ENCODE peak calls at places on chromosomes 4 and X, in ten cellular contexts. N is tibial nerve, H is A549, B is SK-N-SH, S is suprapubic skin, W is H1, A is transverse colon, D is stomach, G is esophagus muscularis mucosa, L is upper lobe of left lung. O is an unnamed sample.

GRCh38 chr4:84955168-84955567 is 11.3 kb downstream of the WDFY3 start:
- DNase-seq in L (no peak), S (no peak), W (no peak), N (no peak), H (no peak), D (no peak), B (no peak), A (no peak), G (no peak), O (no peak)

GRCh38 chrX:139202742-139203410 is 327.7 kb upstream of the F9 start:
- DNase-seq in G (no peak), D (no peak), N (no peak), S (no peak), W (peak), H (no peak), B (no peak), L (no peak), A (no peak), O (no peak)

GRCh38 chr4:137677851-137678250 is 145.6 kb upstream of the PCDH18 start:
- DNase-seq in L (no peak), N (no peak), S (no peak), D (no peak), B (no peak), H (no peak), G (no peak), W (no peak), A (no peak), O (no peak)

GRCh38 chr4:123381996-123382395 is 14.6 kb upstream of the SPRY1 start:
- DNase-seq in W (no peak), G (no peak), L (no peak), N (no peak), H (no peak), B (no peak), S (no peak), A (no peak), D (no peak), O (no peak)

GRCh38 chrX:43882294-43882681 is at the start of gene MAOB:
- DNase-seq in L (no peak), W (peak), A (peak), N (no peak), G (no peak), S (peak), D (peak), H (no peak), B (peak), O (peak)

GRCh38 chr4:128601992-128602695 is 207.4 kb upstream of the JADE1 start:
- DNase-seq in L (no peak), W (peak), D (no peak), G (no peak), N (no peak), H (no peak), A (no peak), S (no peak), B (no peak), O (peak)

GRCh38 chrX:1853916-1854315 is 239.1 kb downstream of the ASMT start:
- DNase-seq in W (no peak), N (no peak), D (no peak), B (no peak), A (no peak), G (no peak), L (no peak), H (no peak), S (no peak), O (no peak)

GRCh38 chr4:70183168-70183939 is 12.2 kb upstream of the ODAM start:
- DNase-seq in N (no peak), S (no peak), D (peak), G (no peak), L (peak), W (peak), B (peak), H (peak), A (peak), O (no peak)

GRCh38 chrX:102711872-102712215 is 404 bp upstream of the GPRASP2 start:
- DNase-seq in N (no peak), S (no peak), H (no peak), G (no peak), B (no peak), L (no peak), A (no peak), W (no peak), D (no peak), O (peak)

GRCh38 chrX:39957816-39958561 is 139.8 kb downstream of the BCOR start:
- DNase-seq in H (no peak), D (no peak), N (no peak), S (no peak), G (no peak), A (no peak), W (no peak), L (no peak), B (no peak), O (no peak)

GRCh38 chr4:182604161-182604591 is 313.0 kb downstream of the DCTD start:
- DNase-seq in A (no peak), W (no peak), B (no peak), D (no peak), N (no peak), L (no peak), S (no peak), H (no peak), G (no peak), O (no peak)

GRCh38 chr4:123127218-123127617 is 204.8 kb upstream of the NUDT6 start:
- DNase-seq in B (no peak), D (no peak), L (no peak), S (no peak), A (no peak), H (no peak), N (no peak), G (no peak), W (no peak), O (no peak)

GRCh38 chr4:6578221-6578620 is 3.2 kb downstream of the MAN2B2 start:
- DNase-seq in H (no peak), W (no peak), N (no peak), G (no peak), L (no peak), S (no peak), D (no peak), A (no peak), B (no peak), O (no peak)

GRCh38 chrX:65688403-65688881 is 21.0 kb downstream of the MSN start:
- DNase-seq in B (no peak), N (no peak), L (peak), H (no peak), W (no peak), A (peak), S (no peak), D (no peak), G (no peak), O (no peak)

GRCh38 chr4:16026155-16026761 is 57.6 kb downstream of the PROM1 start:
- DNase-seq in S (no peak), A (no peak), L (no peak), W (no peak), B (peak), H (peak), N (peak), D (no peak), G (no peak), O (no peak)
- TF ChIP-seq EP300 in S (no peak), A (no peak), L (no peak), W (no peak), B (no peak), H (no peak), N (no peak), D (no peak), G (no peak), O (no peak)

GRCh38 chrX:150184487-150184886 is 178.6 kb upstream of the MAMLD1 start:
- DNase-seq in G (peak), S (no peak), D (no peak), A (no peak), W (no peak), B (no peak), L (no peak), N (no peak), H (no peak), O (no peak)

GRCh38 chrX:150185766-150186165 is 177.4 kb upstream of the MAMLD1 start:
- DNase-seq in G (peak), S (no peak), W (no peak), B (no peak), N (no peak), A (no peak), H (no peak), D (no peak), L (no peak), O (no peak)

DNA sequence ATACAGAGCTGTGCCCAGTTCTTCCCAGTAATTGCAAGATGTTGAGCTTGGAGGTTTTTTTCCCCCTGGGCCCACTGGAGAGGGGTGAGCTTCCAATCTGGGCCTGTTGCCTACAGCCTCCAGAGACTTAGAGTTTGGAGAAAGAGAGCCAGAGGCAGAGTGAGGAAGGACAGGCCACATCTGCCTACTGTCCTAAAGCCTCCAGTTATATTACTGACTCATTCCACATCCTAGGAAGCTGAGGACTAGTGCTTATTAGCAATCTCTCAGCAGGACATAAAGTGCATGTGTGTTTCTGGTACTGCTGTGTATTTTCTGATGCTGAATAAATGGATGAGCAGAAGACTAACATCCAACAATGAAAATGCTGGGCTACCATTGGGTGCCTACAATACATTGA is 180.9 kb upstream of the MAMLD1 start:
- DNase-seq in D (no peak), H (no peak), L (no peak), A (no peak), G (peak), N (no peak), B (no peak), W (no peak), S (no peak), O (no peak)
- TF ChIP-seq EP300 in D (no peak), H (no peak), L (no peak), A (no peak), G (no peak), N (no peak), B (no peak), W (no peak), S (no peak), O (no peak)

DNA sequence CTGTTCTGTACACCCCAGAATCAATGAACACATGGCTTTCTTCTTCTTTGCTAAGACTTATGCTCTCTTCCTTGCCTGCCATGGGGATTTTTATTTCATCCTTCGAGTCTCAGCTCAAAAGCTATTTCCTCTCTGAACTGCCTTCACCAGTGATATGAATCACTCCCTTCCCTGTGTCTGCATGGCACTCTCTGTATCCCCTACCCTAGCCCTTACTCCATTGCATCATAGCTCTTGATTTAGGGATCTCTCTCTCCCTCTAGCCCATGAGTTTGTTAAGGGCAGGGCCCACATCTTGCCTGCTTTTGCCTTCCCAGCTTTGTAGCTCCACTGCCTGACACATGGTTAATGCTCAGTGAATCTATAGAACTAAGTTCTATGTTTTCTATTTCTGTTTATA is 34.9 kb downstream of the DOCK11 start:
- DNase-seq in W (no peak), G (no peak), A (no peak), D (no peak), B (no peak), N (no peak), L (no peak), H (no peak), S (no peak), O (no peak)
- TF ChIP-seq EP300 in W (no peak), G (no peak), A (no peak), D (no peak), B (no peak), N (no peak), L (no peak), H (no peak), S (no peak), O (no peak)

DNA sequence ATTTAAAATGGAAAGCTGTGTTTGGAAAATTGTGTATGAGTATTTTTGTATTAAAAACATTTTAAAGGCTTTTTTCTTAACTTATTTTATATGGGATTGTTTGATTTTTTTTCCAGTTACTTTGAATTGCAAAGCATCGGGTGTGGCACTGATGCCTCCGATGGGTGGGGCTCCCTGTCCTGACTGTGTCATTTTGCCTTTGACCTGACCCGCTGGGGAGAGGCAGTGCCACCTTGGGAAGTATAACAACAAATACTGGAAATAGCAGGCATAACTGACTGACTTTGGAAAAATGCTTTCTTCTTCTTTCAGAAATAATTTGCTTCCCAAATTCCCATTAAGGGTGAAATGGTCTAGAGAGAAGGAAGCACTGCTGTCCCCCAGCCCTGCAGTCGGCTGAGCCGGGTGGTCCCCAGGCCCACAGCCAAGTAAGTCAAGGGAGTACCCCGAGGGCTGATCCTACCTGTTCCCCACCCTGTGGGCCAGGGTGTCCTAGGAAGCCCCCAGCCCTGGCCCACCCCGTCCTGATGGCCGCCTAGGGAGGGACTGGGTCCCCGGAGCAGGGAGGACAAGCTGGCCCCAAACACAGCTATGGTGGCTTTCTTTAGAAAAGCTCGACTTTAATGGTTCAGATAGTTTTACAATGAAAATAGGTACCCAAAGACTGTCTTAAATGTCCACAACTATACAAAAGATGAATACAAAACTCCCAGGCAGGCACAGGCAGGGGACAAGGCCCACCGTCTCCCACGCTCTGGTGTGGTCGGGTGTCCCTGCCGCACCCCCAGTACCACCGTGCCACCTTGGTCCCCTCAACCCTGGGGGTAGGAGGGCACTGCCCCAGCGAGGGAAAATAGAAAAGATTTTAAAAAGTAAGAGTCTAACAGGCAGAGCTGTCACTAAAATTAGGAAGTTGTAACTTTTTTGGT is 26.4 kb downstream of the NELFA start:
- DNase-seq in S (peak), B (no peak), N (no peak), W (no peak), L (no peak), G (no peak), A (peak), H (no peak), D (no peak), O (no peak)
- TF ChIP-seq EP300 in S (no peak), B (no peak), N (no peak), W (no peak), L (no peak), G (no peak), A (no peak), H (no peak), D (no peak), O (no peak)

DNA sequence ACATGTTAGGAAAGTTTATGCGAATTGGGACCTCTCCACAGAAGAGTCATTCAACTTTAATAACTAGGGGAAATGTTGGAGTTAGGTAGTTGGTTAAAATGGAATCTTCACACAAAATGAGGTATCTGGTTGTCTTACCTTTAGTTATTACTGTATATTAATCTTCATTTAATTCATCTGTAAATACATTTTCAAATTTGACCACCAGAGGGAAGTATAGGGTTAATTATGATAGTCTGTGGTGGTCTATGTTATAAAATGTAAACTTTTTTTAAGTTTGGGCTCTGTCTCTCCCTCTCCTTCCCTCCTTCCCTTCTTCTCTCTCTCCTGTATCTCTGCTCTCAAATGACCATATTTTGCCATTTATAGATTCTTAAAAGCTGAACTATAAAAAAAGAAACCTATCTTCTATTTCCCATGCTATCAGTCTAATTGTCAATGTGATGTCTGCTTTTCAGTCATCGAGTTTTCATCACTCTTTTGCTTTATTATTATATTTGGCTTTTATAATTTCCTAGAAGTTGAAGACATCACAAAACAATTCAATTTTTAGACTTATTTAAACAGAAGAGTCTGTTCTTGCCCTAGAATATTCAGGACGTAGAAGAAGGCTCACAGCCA is 49.8 kb downstream of the TMEM144 start:
- DNase-seq in B (no peak), A (no peak), W (no peak), G (no peak), D (no peak), S (no peak), L (no peak), H (no peak), N (no peak), O (no peak)
- TF ChIP-seq EP300 in B (no peak), A (no peak), W (no peak), G (no peak), D (no peak), S (no peak), L (no peak), H (no peak), N (no peak), O (no peak)

GRCh38 chr4:159383569-159383934 is 280.7 kb downstream of the RAPGEF2 start:
- DNase-seq in W (no peak), N (no peak), H (no peak), G (no peak), D (no peak), A (no peak), L (no peak), B (no peak), S (no peak), O (no peak)

GRCh38 chr4:159386620-159387019 is 283.7 kb downstream of the RAPGEF2 start:
- DNase-seq in S (no peak), L (no peak), N (no peak), W (no peak), D (no peak), G (no peak), H (no peak), A (no peak), B (no peak), O (no peak)

GRCh38 chr4:159384017-159384416 is 281.1 kb downstream of the RAPGEF2 start:
- DNase-seq in S (no peak), G (no peak), B (no peak), L (no peak), D (no peak), H (no peak), N (no peak), A (no peak), W (no peak), O (no peak)

GRCh38 chr4:159382875-159383568 is 280.1 kb downstream of the RAPGEF2 start:
- DNase-seq in G (peak), W (no peak), S (no peak), D (no peak), N (no peak), H (no peak), B (no peak), A (no peak), L (no peak), O (no peak)

GRCh38 chr4:159384619-159385018 is 281.7 kb downstream of the RAPGEF2 start:
- DNase-seq in S (no peak), H (no peak), N (no peak), A (no peak), D (no peak), W (no peak), L (no peak), B (no peak), G (no peak), O (no peak)
- TF ChIP-seq EP300 in S (no peak), H (no peak), N (no peak), A (no peak), D (no peak), W (no peak), L (no peak), B (no peak), G (no peak), O (no peak)

DNA sequence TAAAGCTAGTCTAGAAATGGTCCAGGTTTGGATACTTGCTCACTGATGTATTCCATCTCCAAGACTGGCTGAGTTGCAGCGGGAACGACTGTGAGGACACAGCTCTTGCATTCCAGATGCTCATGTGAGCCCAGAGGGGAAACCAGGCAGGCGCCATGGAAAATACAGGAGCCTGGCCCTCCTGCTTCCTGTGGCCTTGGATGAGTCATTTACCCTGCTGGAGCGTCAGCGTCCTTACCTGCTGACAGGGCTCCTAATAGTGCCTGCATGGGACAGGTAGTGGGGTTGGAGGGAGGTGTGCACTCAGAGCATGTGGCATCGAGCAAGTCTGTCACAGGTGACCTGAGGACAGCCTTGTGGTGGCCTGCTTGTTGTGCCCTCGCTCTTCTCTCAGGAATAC is 69.4 kb downstream of the NSG1 start:
- DNase-seq in N (no peak), L (no peak), S (no peak), H (no peak), G (no peak), B (peak), W (no peak), D (no peak), A (no peak), O (no peak)
- TF ChIP-seq EP300 in N (no peak), L (no peak), S (no peak), H (no peak), G (no peak), B (no peak), W (no peak), D (no peak), A (no peak), O (no peak)